ENCODE peak calls at places on chromosome 5, in nine cellular contexts. K is breast epithelium, H is HepG2, Q is sigmoid colon, T is SK-N-SH, L is GM12891, A is prostate gland, Z is suprapubic skin, S is transverse colon. U is an unnamed sample.
A peak's percentile ranks its signal among the peaks of the same experiment; 100 is the strongest.

GRCh38 chr5:102627311-102627710 is 127.8 kb upstream of the PAM start:
- DNase-seq in K (no peak), H (no peak), Q (no peak), T (no peak), L (no peak), A (no peak), Z (no peak), S (no peak), U (no peak)

GRCh38 chr5:163561339-163561738 is 55.9 kb downstream of the MAT2B start:
- DNase-seq in K (no peak), H (no peak), Q (no peak), T (no peak), L (no peak), A (no peak), Z (no peak), S (no peak), U (no peak)

GRCh38 chr5:115641948-115642347 is 16.1 kb upstream of the TMED7 start:
- DNase-seq in K (no peak), H (no peak), Q (no peak), T (no peak), L (no peak), A (no peak), Z (no peak), S (no peak), U (no peak)

GRCh38 chr5:156259618-156260017 is 67.3 kb upstream of the SGCD start:
- DNase-seq in K (no peak), H (no peak), Q (no peak), T (no peak), L (no peak), A (no peak), Z (no peak), S (no peak), U (no peak)

GRCh38 chr5:178067705-178068104 is 45.6 kb upstream of the N4BP3 start:
- DNase-seq in K (no peak), H (no peak), Q (no peak), T (no peak), L (no peak), A (no peak), Z (no peak), S (no peak), U (no peak)

GRCh38 chr5:139884144-139884543 is 88.5 kb downstream of the PSD2 start:
- DNase-seq in K (no peak), H (no peak), Q (peak; percentile 78), T (no peak), L (no peak), A (peak; percentile 63), Z (no peak), S (no peak), U (no peak)

GRCh38 chr5:125295405-125295872 is 549.0 kb upstream of the ZNF608 start:
- DNase-seq in K (no peak), H (no peak), Q (no peak), T (no peak), L (no peak), A (no peak), Z (no peak), S (no peak), U (no peak)

GRCh38 chr5:43601454-43602260 is 1.3 kb upstream of the NNT start:
- DNase-seq in K (no peak), H (peak; percentile 32), Q (no peak), T (peak; percentile 43), L (no peak), A (no peak), Z (no peak), S (no peak), U (no peak)

GRCh38 chr5:159133041-159133741 is 33.5 kb upstream of the EBF1 start:
- DNase-seq in K (no peak), H (peak; percentile 27), Q (no peak), T (peak; percentile 32), L (no peak), A (peak; percentile 9), Z (peak; percentile 68), S (no peak), U (peak; percentile 52)

GRCh38 chr5:30106596-30106995 is 1086.9 kb upstream of the CDH6 start:
- DNase-seq in K (no peak), H (no peak), Q (no peak), T (no peak), L (no peak), A (no peak), Z (no peak), S (no peak), U (no peak)

GRCh38 chr5:87009146-87009545 is 258.5 kb upstream of the RASA1 start:
- DNase-seq in K (no peak), H (no peak), Q (no peak), T (no peak), L (no peak), A (no peak), Z (no peak), S (no peak), U (no peak)

GRCh38 chr5:111384220-111384619 is 128.1 kb downstream of the STARD4 start:
- DNase-seq in K (no peak), H (no peak), Q (no peak), T (no peak), L (no peak), A (no peak), Z (no peak), S (no peak), U (no peak)

GRCh38 chr5:124754206-124754927 is 7.9 kb upstream of the ZNF608 start:
- DNase-seq in K (no peak), H (no peak), Q (no peak), T (no peak), L (no peak), A (no peak), Z (no peak), S (no peak), U (no peak)

GRCh38 chr5:43729846-43730478 is 127.0 kb downstream of the NNT start:
- DNase-seq in K (no peak), H (peak; percentile 15), Q (no peak), T (no peak), L (no peak), A (no peak), Z (no peak), S (no peak), U (no peak)

GRCh38 chr5:53017794-53018391 is 28.7 kb downstream of the ITGA2 start:
- DNase-seq in K (no peak), H (no peak), Q (no peak), T (no peak), L (no peak), A (no peak), Z (no peak), S (no peak), U (no peak)

GRCh38 chr5:53017383-53017782 is 28.2 kb downstream of the ITGA2 start:
- DNase-seq in K (no peak), H (no peak), Q (no peak), T (no peak), L (no peak), A (no peak), Z (no peak), S (no peak), U (no peak)

GRCh38 chr5:53022889-53023511 is 33.8 kb downstream of the ITGA2 start:
- DNase-seq in K (no peak), H (no peak), Q (no peak), T (no peak), L (no peak), A (no peak), Z (no peak), S (no peak), U (no peak)

GRCh38 chr5:53023969-53024368 is 34.8 kb downstream of the ITGA2 start:
- DNase-seq in K (no peak), H (no peak), Q (no peak), T (no peak), L (no peak), A (no peak), Z (no peak), S (no peak), U (no peak)

DNA sequence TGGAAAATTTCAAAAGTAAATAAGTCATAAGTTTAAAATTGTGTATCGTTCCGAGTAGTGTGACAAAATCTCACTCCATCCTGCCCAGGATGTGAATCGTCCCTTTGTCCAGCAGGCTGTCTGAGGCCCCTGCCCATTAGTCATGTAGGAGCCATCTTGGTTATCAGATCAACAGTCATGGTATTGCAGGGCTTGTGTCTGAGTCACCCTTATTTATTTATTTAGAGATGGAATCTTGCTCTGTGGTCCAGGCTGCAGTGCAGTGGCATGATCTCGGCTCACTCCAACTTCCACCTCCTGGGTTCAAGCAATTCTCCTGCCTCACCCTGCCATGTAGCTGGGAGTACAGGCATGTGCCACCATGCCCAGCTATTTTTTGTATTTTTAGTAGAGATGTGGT is 30.2 kb downstream of the ITGA2 start:
- DNase-seq in K (no peak), H (peak; percentile 86), Q (no peak), T (no peak), L (no peak), A (no peak), Z (no peak), S (no peak), U (no peak)
- TF ChIP-seq POLR2AphosphoS5 in K (no peak), H (no peak), Q (no peak), T (peak; percentile 52), L (no peak), A (no peak), Z (no peak), S (no peak), U (peak; percentile 79)

DNA sequence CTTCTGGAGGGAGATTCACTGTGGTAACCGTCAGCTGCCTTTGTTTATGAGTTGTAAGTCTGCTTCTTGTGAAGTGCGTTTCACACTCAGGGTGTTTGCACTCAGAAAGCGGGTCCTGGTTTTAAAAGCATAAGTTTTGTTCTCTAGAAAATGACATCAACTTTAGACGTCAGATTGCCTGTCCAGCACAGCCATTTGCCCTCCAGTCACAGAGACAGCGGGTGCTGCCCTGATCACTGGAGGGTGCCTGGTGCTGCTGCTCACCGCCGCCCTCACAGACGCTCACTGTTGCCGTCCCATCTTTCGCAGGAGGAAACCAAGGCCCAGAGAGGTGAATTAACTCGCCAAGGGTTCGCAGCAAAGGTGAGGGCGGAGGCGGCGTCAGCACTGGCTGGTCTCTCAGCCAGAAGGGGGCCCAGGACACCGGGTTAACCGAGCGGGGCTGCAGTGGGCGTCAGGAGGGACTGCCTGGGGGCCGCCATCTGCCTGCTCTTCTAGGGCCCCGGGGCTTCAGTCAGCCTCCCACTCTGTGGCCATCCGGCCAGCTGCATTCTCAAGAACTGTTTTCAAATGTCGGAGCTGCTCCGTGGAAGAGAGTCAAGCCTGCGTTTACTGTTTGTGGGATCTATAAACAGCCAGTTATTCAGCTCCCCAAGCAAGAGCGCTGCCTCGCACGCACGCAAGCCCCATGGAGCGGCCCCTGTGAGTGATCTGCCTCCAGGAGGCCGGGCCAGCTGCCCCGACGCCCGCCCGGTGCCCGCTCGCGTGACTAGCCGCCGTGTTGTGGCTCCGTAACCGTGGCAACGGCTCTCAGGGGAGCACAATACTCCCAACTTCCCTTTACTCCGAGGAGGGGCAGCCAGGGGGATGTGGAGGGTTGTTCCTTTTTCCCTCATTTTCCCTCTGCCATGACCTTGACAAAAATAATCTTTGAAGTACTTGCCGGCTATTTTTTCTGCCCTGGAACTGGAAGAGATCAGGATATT is 43.4 kb upstream of the EXOC3 start:
- DNase-seq in K (no peak), H (peak; percentile 61), Q (peak; percentile 90), T (peak; percentile 71), L (peak; percentile 77), A (peak; percentile 7), Z (peak; percentile 95), S (peak; percentile 71), U (no peak)
- TF ChIP-seq POLR2AphosphoS5 in K (peak; percentile 35), H (no peak), Q (peak; percentile 63), T (no peak), L (peak; percentile 60), A (no peak), Z (no peak), S (no peak), U (no peak)

GRCh38 chr5:150645070-150645700 is 4.7 kb downstream of the SYNPO start:
- DNase-seq in K (no peak), H (no peak), Q (peak; percentile 85), T (peak; percentile 67), L (no peak), A (no peak), Z (no peak), S (no peak), U (no peak)
- TF ChIP-seq POLR2AphosphoS5 in K (no peak), H (no peak), Q (no peak), T (no peak), L (no peak), A (no peak), Z (no peak), S (peak; percentile 6), U (no peak)

GRCh38 chr5:34709861-34710673 is 53.9 kb downstream of the RAI14 start:
- DNase-seq in K (no peak), H (peak; percentile 64), Q (no peak), T (no peak), L (no peak), A (no peak), Z (no peak), S (no peak), U (no peak)
- TF ChIP-seq POLR2AphosphoS5 in K (no peak), H (no peak), Q (no peak), T (peak; percentile 16), L (no peak), A (peak; percentile 11), Z (no peak), S (no peak), U (no peak)

U was measured in Panc1.